ENCODE peak calls at places on chromosomes 12 and 14, in eight cellular contexts. Y, G, V, X, S, I, N and U are unnamed samples.

GRCh38 chr14:63542231-63542999 is 762 bp downstream of the PPP2R5E start:
- DNase-seq in Y (peak), G (peak), V (no peak), X (peak), S (no peak), I (peak), N (no peak), U (no peak)

GRCh38 chr12:75666126-75666979 is 154.9 kb upstream of the KRR1 start:
- DNase-seq in Y (no peak), G (no peak), V (peak), X (no peak), S (no peak), I (no peak), N (no peak), U (peak)

GRCh38 chr14:69547701-69548348 is 26.8 kb downstream of the CCDC177 start:
- DNase-seq in Y (peak), G (peak), V (peak), X (no peak), S (no peak), I (no peak), N (no peak), U (no peak)

GRCh38 chr12:77294016-77294415 is 228.6 kb upstream of the E2F7 start:
- DNase-seq in Y (no peak), G (no peak), V (peak), X (no peak), S (no peak), I (no peak), N (no peak), U (peak)

GRCh38 chr12:93229494-93230310 is 148.0 kb upstream of the NUDT4 start:
- DNase-seq in Y (no peak), G (no peak), V (peak), X (peak), S (no peak), I (no peak), N (no peak), U (peak)

GRCh38 chr12:10213168-10214130 is 772 bp downstream of the GABARAPL1 start:
- DNase-seq in Y (no peak), G (peak), V (peak), X (peak), S (no peak), I (peak), N (peak), U (peak)

GRCh38 chr14:61244051-61244450 is 37.1 kb downstream of the TMEM30B start:
- DNase-seq in Y (no peak), G (no peak), V (no peak), X (no peak), S (no peak), I (no peak), N (no peak), U (no peak)

GRCh38 chr14:96470331-96470730 is 31.9 kb upstream of the PAPOLA start:
- DNase-seq in Y (no peak), G (no peak), V (no peak), X (no peak), S (no peak), I (no peak), N (no peak), U (no peak)

GRCh38 chr12:56001446-56002100 is 4.5 kb downstream of the SUOX start:
- DNase-seq in Y (no peak), G (no peak), V (no peak), X (peak), S (no peak), I (no peak), N (no peak), U (no peak)

GRCh38 chr12:54041097-54041690 is 8.3 kb downstream of the HOXC5 start:
- DNase-seq in Y (no peak), G (no peak), V (no peak), X (no peak), S (no peak), I (no peak), N (no peak), U (no peak)

GRCh38 chr12:33588082-33588712 is 148.6 kb upstream of the SYT10 start:
- DNase-seq in Y (no peak), G (no peak), V (peak), X (no peak), S (peak), I (peak), N (no peak), U (peak)

GRCh38 chr12:65156366-65156831 is 13.0 kb upstream of the LEMD3 start:
- DNase-seq in Y (no peak), G (no peak), V (peak), X (no peak), S (peak), I (peak), N (no peak), U (peak)

GRCh38 chr12:51318846-51319570 is 5.0 kb downstream of the BIN2 start:
- DNase-seq in Y (no peak), G (no peak), V (no peak), X (no peak), S (no peak), I (peak), N (no peak), U (no peak)

GRCh38 chr12:14417717-14418116 is 52.2 kb downstream of the ATF7IP start:
- DNase-seq in Y (peak), G (peak), V (peak), X (peak), S (no peak), I (peak), N (peak), U (peak)

GRCh38 chr12:57604454-57605307 is at the start of gene DTX3:
- DNase-seq in Y (peak), G (peak), V (peak), X (peak), S (no peak), I (no peak), N (no peak), U (no peak)

GRCh38 chr12:104372721-104373335 is 69.3 kb downstream of the EID3 start:
- DNase-seq in Y (no peak), G (no peak), V (no peak), X (no peak), S (no peak), I (no peak), N (no peak), U (no peak)

GRCh38 chr14:87108726-87109125 is 884.3 kb downstream of the GALC start:
- DNase-seq in Y (no peak), G (no peak), V (peak), X (no peak), S (no peak), I (no peak), N (no peak), U (peak)

GRCh38 chr14:90714811-90715210 is 101.4 kb downstream of the TTC7B start:
- DNase-seq in Y (no peak), G (no peak), V (peak), X (no peak), S (no peak), I (no peak), N (no peak), U (peak)

GRCh38 chr14:61388976-61389576 is 67.7 kb downstream of the PRKCH start:
- DNase-seq in Y (no peak), G (no peak), V (no peak), X (no peak), S (no peak), I (no peak), N (no peak), U (peak)

GRCh38 chr14:34324363-34324795 is 137.7 kb downstream of the SPTSSA start:
- DNase-seq in Y (peak), G (no peak), V (peak), X (peak), S (no peak), I (peak), N (no peak), U (peak)

GRCh38 chr12:120866143-120866542 is 38.0 kb downstream of the SPPL3 start:
- DNase-seq in Y (no peak), G (no peak), V (peak), X (no peak), S (no peak), I (no peak), N (no peak), U (peak)

GRCh38 chr14:67186789-67187188 is 2.5 kb upstream of the GARIN2 start:
- DNase-seq in Y (no peak), G (no peak), V (peak), X (peak), S (no peak), I (no peak), N (no peak), U (peak)

GRCh38 chr12:120740871-120741270 is 15.2 kb downstream of the ACADS start:
- DNase-seq in Y (no peak), G (no peak), V (no peak), X (no peak), S (no peak), I (no peak), N (peak), U (no peak)

GRCh38 chr12:51914034-51914923 is 7.0 kb downstream of the ACVRL1 start:
- DNase-seq in Y (no peak), G (no peak), V (no peak), X (no peak), S (no peak), I (no peak), N (no peak), U (no peak)

GRCh38 chr12:52454411-52455201 is 2.7 kb upstream of the KRT6B start:
- DNase-seq in Y (no peak), G (no peak), V (no peak), X (no peak), S (no peak), I (no peak), N (no peak), U (no peak)

GRCh38 chr14:24699052-24699451 is 65.1 kb upstream of the GZMB start:
- DNase-seq in Y (no peak), G (no peak), V (no peak), X (no peak), S (no peak), I (peak), N (no peak), U (no peak)

GRCh38 chr14:33460119-33460518 is 490.8 kb downstream of the EGLN3 start:
- DNase-seq in Y (no peak), G (no peak), V (no peak), X (no peak), S (no peak), I (no peak), N (no peak), U (no peak)

GRCh38 chr12:65916991-65917676 is 92.9 kb downstream of the HMGA2 start:
- DNase-seq in Y (no peak), G (no peak), V (no peak), X (no peak), S (no peak), I (no peak), N (no peak), U (no peak)

GRCh38 chr12:113903381-113903863 is 62.7 kb downstream of the RBM19 start:
- DNase-seq in Y (no peak), G (no peak), V (peak), X (no peak), S (no peak), I (no peak), N (no peak), U (peak)

GRCh38 chr14:100535287-100536131 is 51.7 kb downstream of the BEGAIN start:
- DNase-seq in Y (no peak), G (peak), V (no peak), X (no peak), S (peak), I (no peak), N (peak), U (no peak)

GRCh38 chr12:114136656-114137055 is 170.5 kb upstream of the RBM19 start:
- DNase-seq in Y (no peak), G (no peak), V (no peak), X (no peak), S (no peak), I (no peak), N (no peak), U (no peak)

GRCh38 chr12:3882896-3883564 is 9.8 kb upstream of the PARP11 start:
- DNase-seq in Y (no peak), G (no peak), V (peak), X (peak), S (no peak), I (peak), N (no peak), U (peak)

GRCh38 chr12:96305665-96306064 is 94.6 kb downstream of the CDK17 start:
- DNase-seq in Y (no peak), G (no peak), V (no peak), X (no peak), S (no peak), I (no peak), N (no peak), U (no peak)

GRCh38 chr14:25050494-25051170 is 685 bp upstream of the STXBP6 start:
- DNase-seq in Y (no peak), G (no peak), V (peak), X (no peak), S (no peak), I (no peak), N (no peak), U (peak)

GRCh38 chr14:69631509-69631908 is 20.1 kb downstream of the SUSD6 start:
- DNase-seq in Y (no peak), G (no peak), V (peak), X (no peak), S (no peak), I (no peak), N (no peak), U (peak)

GRCh38 chr12:75622492-75622891 is 111.1 kb upstream of the KRR1 start:
- DNase-seq in Y (no peak), G (no peak), V (no peak), X (no peak), S (no peak), I (peak), N (no peak), U (no peak)